ENCODE peak calls at places on chromosomes 7 and 10, in ten cellular contexts. K is ovary; U is body of pancreas; J is naive thymus-derived CD4-positive, alpha-beta T cell; S is CD8-positive, alpha-beta memory T cell; V is dorsolateral prefrontal cortex; A is choroid plexus epithelial cell; Q is cardiac muscle cell; E is adrenal gland; W is HCT116. N is an unnamed sample.

GRCh38 chr7:91041901-91042457 is 222.3 kb upstream of the FZD1 start:
- DNase-seq in A (no peak), W (no peak), K (no peak), V (no peak), U (no peak), S (no peak), E (no peak), J (no peak), Q (no peak), N (no peak)

GRCh38 chr10:30392564-30392990 is 41.4 kb upstream of the MAP3K8 start:
- DNase-seq in U (peak), W (peak), J (peak), Q (peak), E (peak), V (no peak), K (peak), A (peak), S (peak), N (peak)

GRCh38 chr10:36450385-36450784 is 675.0 kb upstream of the ANKRD30A start:
- DNase-seq in J (no peak), W (no peak), K (no peak), V (no peak), E (no peak), S (no peak), A (peak), U (no peak), Q (peak), N (no peak)

GRCh38 chr10:75987610-75988009 is 556.2 kb downstream of the LRMDA start:
- DNase-seq in K (no peak), E (peak), U (no peak), S (no peak), A (peak), V (no peak), W (no peak), J (no peak), Q (no peak), N (no peak)

GRCh38 chr7:91082854-91083495 is 181.3 kb upstream of the FZD1 start:
- DNase-seq in U (no peak), S (no peak), E (no peak), A (peak), K (no peak), Q (peak), V (no peak), J (no peak), W (no peak), N (no peak)

GRCh38 chr10:102358717-102359382 is 36.7 kb upstream of the NFKB2 start:
- DNase-seq in S (no peak), V (no peak), U (no peak), K (no peak), Q (no peak), E (no peak), J (no peak), A (no peak), W (no peak), N (no peak)

GRCh38 chr7:10802526-10802925 is 171.1 kb upstream of the PHF14 start:
- DNase-seq in J (no peak), V (no peak), A (peak), U (no peak), W (no peak), Q (no peak), E (no peak), K (no peak), S (no peak), N (no peak)

GRCh38 chr7:107854989-107855388 is 36.0 kb upstream of the DLD start:
- DNase-seq in E (no peak), J (no peak), S (no peak), V (no peak), U (no peak), A (peak), Q (no peak), W (no peak), K (no peak), N (no peak)

GRCh38 chr7:134029743-134030142 is 97.4 kb upstream of the LRGUK start:
- DNase-seq in A (peak), S (no peak), W (no peak), V (no peak), K (no peak), E (no peak), U (no peak), J (no peak), Q (no peak), N (no peak)

GRCh38 chr10:6563075-6563474 is 17.0 kb downstream of the PRKCQ start:
- DNase-seq in V (no peak), A (no peak), W (no peak), S (no peak), J (no peak), E (no peak), U (no peak), K (no peak), Q (no peak), N (no peak)

GRCh38 chr10:12419279-12419847 is 70.0 kb downstream of the CAMK1D start:
- DNase-seq in K (peak), J (no peak), E (no peak), A (peak), U (peak), Q (no peak), V (no peak), S (peak), W (peak), N (no peak)

GRCh38 chr10:9858816-9859215 is 1158.9 kb upstream of the CELF2 start:
- DNase-seq in E (no peak), U (no peak), J (no peak), A (peak), W (no peak), V (no peak), S (no peak), Q (no peak), K (no peak), N (no peak)

GRCh38 chr10:77911535-77912123 is 14.9 kb downstream of the DLG5 start:
- DNase-seq in W (no peak), S (no peak), J (no peak), A (no peak), K (peak), E (peak), Q (no peak), U (peak), V (no peak), N (no peak)

GRCh38 chr7:109259151-109259550 is 689.5 kb downstream of the DNAJB9 start:
- DNase-seq in Q (no peak), K (no peak), S (no peak), J (no peak), V (no peak), U (no peak), W (no peak), E (no peak), A (no peak), N (no peak)

GRCh38 chr7:16708980-16709379 is 44.6 kb upstream of the TSPAN13 start:
- DNase-seq in K (no peak), V (no peak), U (no peak), W (no peak), J (no peak), S (no peak), A (peak), E (peak), Q (no peak), N (no peak)

GRCh38 chr7:157089100-157089510 is 49.6 kb upstream of the UBE3C start:
- DNase-seq in S (no peak), J (no peak), A (no peak), W (no peak), K (no peak), Q (no peak), U (no peak), V (no peak), E (no peak), N (no peak)

GRCh38 chr7:6462094-6462493 is 14.3 kb upstream of the DAGLB start:
- DNase-seq in J (no peak), K (no peak), V (no peak), W (no peak), S (no peak), E (no peak), A (no peak), Q (no peak), U (no peak), N (no peak)

GRCh38 chr7:151060416-151061234 is 1.2 kb downstream of the SLC4A2 start:
- DNase-seq in A (peak), U (peak), S (no peak), J (no peak), W (no peak), Q (no peak), E (peak), V (no peak), K (peak), N (no peak)

DNA sequence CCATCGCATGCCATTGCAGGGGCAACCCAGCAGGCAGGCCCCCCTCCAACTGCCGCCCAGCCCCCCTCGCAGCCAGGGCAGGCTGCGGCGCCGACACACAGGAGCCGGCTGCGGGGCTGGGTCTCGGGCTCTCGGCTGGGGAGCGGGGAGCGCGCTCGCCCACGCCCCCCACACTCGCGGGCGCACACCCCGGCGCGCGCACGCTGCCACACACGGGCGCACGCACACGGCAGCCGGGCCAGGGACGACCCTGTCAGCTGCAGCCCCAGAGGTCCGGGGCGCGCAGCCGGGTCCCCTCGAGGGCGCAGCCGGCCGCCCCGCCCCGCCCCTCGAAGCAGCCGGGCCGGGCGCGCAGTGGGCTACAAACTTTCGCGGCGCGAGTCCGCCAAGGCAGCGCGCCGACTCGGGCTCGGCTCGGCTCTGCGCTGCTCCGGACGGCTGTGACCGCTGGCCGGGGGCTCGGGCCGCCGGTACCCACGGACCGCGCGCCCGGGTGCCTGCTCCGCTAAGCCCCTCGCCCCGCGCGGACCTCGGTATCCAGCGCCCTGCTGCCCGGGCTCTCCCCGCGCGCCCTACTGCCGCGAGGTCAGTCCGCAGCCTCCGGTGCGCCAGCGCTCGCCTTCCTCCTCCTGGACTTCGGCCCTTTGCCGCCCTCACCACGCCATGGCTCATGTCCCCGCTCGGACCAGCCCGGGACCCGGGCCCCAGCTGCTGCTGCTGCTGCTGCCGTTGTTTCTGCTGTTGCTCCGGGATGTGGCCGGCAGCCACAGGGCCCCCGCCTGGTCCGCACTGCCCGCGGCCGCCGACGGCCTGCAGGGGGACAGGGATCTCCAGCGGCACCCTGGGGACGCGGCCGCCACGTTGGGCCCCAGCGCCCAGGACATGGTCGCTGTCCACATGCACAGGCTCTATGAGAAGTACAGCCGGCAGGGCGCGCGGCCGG is at the start of gene GDF10:
- DNase-seq in A (peak), Q (peak), E (no peak), K (no peak), J (no peak), V (no peak), S (no peak), U (peak), W (no peak), N (no peak)
- H3K4me3 ChIP-seq in A (peak), Q (peak), E (no peak), K (peak), J (peak), V (peak), S (no peak), U (peak), W (no peak), N (peak)

GRCh38 chr10:124521429-124521871 is 59.8 kb downstream of the LHPP start:
- DNase-seq in E (peak), W (no peak), V (peak), A (no peak), S (no peak), U (peak), K (no peak), Q (no peak), J (no peak), N (no peak)

GRCh38 chr10:124523301-124523871 is 61.8 kb downstream of the LHPP start:
- DNase-seq in W (no peak), K (peak), E (peak), U (no peak), Q (no peak), J (no peak), V (no peak), S (no peak), A (peak), N (no peak)

GRCh38 chr10:124523886-124524285 is 62.3 kb downstream of the LHPP start:
- DNase-seq in K (no peak), U (no peak), J (no peak), A (no peak), Q (no peak), W (no peak), S (no peak), V (no peak), E (no peak), N (no peak)

GRCh38 chr10:124522131-124522902 is 60.7 kb downstream of the LHPP start:
- DNase-seq in W (no peak), J (no peak), E (peak), S (no peak), U (no peak), K (no peak), Q (no peak), V (no peak), A (no peak), N (no peak)

DNA sequence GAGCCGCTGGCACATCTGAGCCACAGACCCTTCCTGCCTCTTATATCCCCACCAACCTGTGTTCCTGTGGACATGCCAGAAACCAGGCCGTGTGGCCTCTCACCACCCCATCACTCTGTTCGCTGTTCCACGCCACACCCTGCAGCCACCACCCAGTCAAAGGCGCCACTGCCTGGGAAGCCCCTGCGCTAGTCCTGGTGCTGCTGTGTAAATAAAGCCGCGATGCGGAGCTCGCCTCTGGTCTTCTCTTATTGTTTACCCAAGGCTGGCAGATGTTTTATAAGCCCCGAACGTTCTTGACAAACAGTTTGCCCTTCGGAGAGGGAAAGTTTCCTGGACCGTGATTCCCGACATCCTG is 61.3 kb downstream of the LHPP start:
- DNase-seq in W (no peak), S (no peak), V (no peak), K (no peak), J (no peak), Q (no peak), A (no peak), U (no peak), E (peak), N (no peak)
- H3K4me3 ChIP-seq in W (no peak), S (no peak), V (no peak), K (no peak), J (no peak), Q (no peak), A (no peak), U (no peak), E (no peak), N (no peak)

GRCh38 chr7:142507799-142508198 is 241.5 kb upstream of the PRSS1 start:
- DNase-seq in E (no peak), W (no peak), J (no peak), Q (no peak), K (no peak), V (no peak), U (no peak), A (no peak), S (no peak), N (no peak)
- H3K4me3 ChIP-seq in E (no peak), W (peak), J (no peak), Q (no peak), K (no peak), V (no peak), U (no peak), A (no peak), S (no peak), N (no peak)

GRCh38 chr10:133388265-133388972 is 5.5 kb upstream of the MTG1 start:
- DNase-seq in S (no peak), W (no peak), V (no peak), U (no peak), Q (no peak), K (no peak), J (no peak), A (no peak), E (no peak), N (no peak)
- H3K4me3 ChIP-seq in S (peak), W (no peak), V (no peak), U (no peak), Q (no peak), K (no peak), J (peak), A (no peak), E (no peak), N (no peak)

GRCh38 chr7:12772768-12773167 is 85.3 kb downstream of the ARL4A start:
- DNase-seq in A (no peak), S (no peak), U (no peak), J (no peak), K (no peak), W (no peak), E (no peak), V (no peak), Q (no peak), N (no peak)

GRCh38 chr7:12768948-12769347 is 81.5 kb downstream of the ARL4A start:
- DNase-seq in V (no peak), E (no peak), S (no peak), U (no peak), K (no peak), A (no peak), J (no peak), Q (no peak), W (no peak), N (no peak)

GRCh38 chr7:12770227-12770975 is 83.0 kb downstream of the ARL4A start:
- DNase-seq in Q (no peak), E (no peak), S (no peak), A (no peak), K (no peak), J (no peak), U (peak), W (no peak), V (no peak), N (no peak)

GRCh38 chr7:12769464-12769863 is 82.0 kb downstream of the ARL4A start:
- DNase-seq in S (no peak), W (no peak), A (peak), E (no peak), J (no peak), V (no peak), K (no peak), U (no peak), Q (no peak), N (no peak)

GRCh38 chr7:12771378-12771877 is 84.0 kb downstream of the ARL4A start:
- DNase-seq in Q (no peak), U (peak), W (no peak), J (no peak), K (peak), E (peak), A (peak), S (no peak), V (no peak), N (no peak)
- H3K4me3 ChIP-seq in Q (no peak), U (no peak), W (no peak), J (no peak), K (no peak), E (no peak), A (peak), S (no peak), V (peak), N (no peak)

DNA sequence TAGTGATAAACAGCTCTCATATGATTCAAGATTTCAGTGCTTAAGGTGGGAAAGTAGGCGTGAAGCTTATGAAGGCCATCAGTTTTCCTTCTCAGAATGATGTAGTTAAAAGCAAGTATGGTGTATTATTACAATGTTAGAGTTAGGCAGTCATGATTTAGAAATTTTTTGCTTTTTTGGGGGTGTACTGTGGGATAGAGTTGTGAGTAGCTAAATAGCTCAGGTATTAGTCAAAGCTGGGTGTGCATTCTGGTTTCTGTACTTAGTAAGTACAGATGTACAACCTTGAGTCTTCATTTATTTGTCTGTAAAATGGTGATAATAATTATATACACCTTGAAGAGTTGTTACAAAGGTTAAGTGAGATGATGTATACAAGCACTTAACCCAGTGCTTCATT is 52.2 kb downstream of the R3HCC1L start:
- DNase-seq in W (no peak), V (no peak), A (peak), S (no peak), E (no peak), K (no peak), J (no peak), Q (no peak), U (no peak), N (no peak)
- H3K4me3 ChIP-seq in W (no peak), V (no peak), A (no peak), S (no peak), E (no peak), K (no peak), J (no peak), Q (no peak), U (no peak), N (no peak)

DNA sequence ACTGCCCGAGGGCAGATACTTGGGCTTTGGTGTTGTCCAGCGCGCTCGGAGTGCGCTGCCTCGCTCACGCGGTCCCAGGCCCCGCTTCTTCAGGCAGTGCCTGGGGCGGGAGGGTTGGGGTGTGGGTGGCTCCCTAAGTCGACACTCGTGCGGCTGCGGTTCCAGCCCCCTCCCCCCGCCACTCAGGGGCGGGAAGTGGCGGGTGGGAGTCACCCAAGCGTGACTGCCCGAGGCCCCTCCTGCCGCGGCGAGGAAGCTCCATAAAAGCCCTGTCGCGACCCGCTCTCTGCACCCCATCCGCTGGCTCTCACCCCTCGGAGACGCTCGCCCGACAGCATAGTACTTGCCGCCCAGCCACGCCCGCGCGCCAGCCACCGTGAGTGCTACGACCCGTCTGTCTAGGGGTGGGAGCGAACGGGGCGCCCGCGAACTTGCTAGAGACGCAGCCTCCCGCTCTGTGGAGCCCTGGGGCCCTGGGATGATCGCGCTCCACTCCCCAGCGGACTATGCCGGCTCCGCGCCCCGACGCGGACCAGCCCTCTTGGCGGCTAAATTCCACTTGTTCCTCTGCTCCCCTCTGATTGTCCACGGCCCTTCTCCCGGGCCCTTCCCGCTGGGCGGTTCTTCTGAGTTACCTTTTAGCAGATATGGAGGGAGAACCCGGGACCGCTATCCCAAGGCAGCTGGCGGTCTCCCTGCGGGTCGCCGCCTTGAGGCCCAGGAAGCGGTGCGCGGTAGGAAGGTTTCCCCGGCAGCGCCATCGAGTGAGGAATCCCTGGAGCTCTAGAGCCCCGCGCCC is at the start of gene NPY:
- DNase-seq in E (no peak), Q (peak), S (no peak), J (no peak), W (no peak), K (no peak), V (no peak), U (no peak), A (no peak), N (no peak)
- H3K4me3 ChIP-seq in E (no peak), Q (peak), S (no peak), J (peak), W (no peak), K (no peak), V (peak), U (no peak), A (no peak), N (peak)

N was measured in iPS DF 6.9.